ENCODE peak calls at places on chromosomes 16 and 17, in four cellular contexts. C, N, R and Y are unnamed samples.

GRCh38 chr17:37551788-37552187 is 57.4 kb downstream of the SYNRG start:
- DNase-seq in C (no peak), N (no peak), R (no peak), Y (no peak)

GRCh38 chr16:85687651-85688471 is 893 bp downstream of the GINS2 start:
- DNase-seq in R (no peak), C (no peak), N (no peak), Y (no peak)

GRCh38 chr16:10938321-10938720 is 3.9 kb downstream of the DEXI start:
- DNase-seq in R (no peak), C (no peak), N (no peak), Y (no peak)

GRCh38 chr16:57955572-57955971 is 15.4 kb downstream of the CNGB1 start:
- DNase-seq in N (no peak), C (no peak), R (no peak), Y (no peak)

GRCh38 chr17:79836952-79837887 is 2.0 kb downstream of the CBX4 start:
- DNase-seq in C (peak), N (peak), R (no peak), Y (peak)

GRCh38 chr17:78231991-78232759 is 744 bp downstream of the TMEM235 start:
- DNase-seq in N (peak), C (no peak), R (peak), Y (peak)

GRCh38 chr17:39000021-39000601 is 32.9 kb upstream of the FBXO47 start:
- DNase-seq in N (no peak), R (no peak), C (no peak), Y (no peak)

GRCh38 chr16:68860978-68861892 is 17.9 kb downstream of the TANGO6 start:
- DNase-seq in C (no peak), R (no peak), N (no peak), Y (no peak)

GRCh38 chr16:54817432-54817831 is 113.2 kb upstream of the IRX5 start:
- DNase-seq in C (no peak), N (no peak), R (peak), Y (no peak)

GRCh38 chr17:7883781-7884386 is 4.7 kb upstream of the CHD3 start:
- DNase-seq in R (no peak), N (peak), C (no peak), Y (peak)

GRCh38 chr16:79380990-79381389 is 219.5 kb downstream of the MAF start:
- DNase-seq in R (no peak), N (no peak), C (no peak), Y (no peak)

GRCh38 chr17:32541640-32542039 is 54.8 kb downstream of the CDK5R1 start:
- DNase-seq in R (no peak), N (no peak), C (no peak), Y (no peak)

GRCh38 chr16:77273815-77274214 is 74.6 kb downstream of the SYCE1L start:
- DNase-seq in N (no peak), C (no peak), R (no peak), Y (no peak)

GRCh38 chr16:86865866-86866675 is 287.7 kb downstream of the FOXL1 start:
- DNase-seq in C (no peak), R (no peak), N (no peak), Y (no peak)

GRCh38 chr17:50841949-50842354 is 6.6 kb downstream of the WFIKKN2 start:
- DNase-seq in N (peak), C (no peak), R (peak), Y (peak)

GRCh38 chr16:6864244-6864643 is 468.4 kb upstream of the RBFOX1 start:
- DNase-seq in R (no peak), C (no peak), N (no peak), Y (no peak)

GRCh38 chr17:13420294-13421277 is 181.1 kb downstream of the HS3ST3A1 start:
- DNase-seq in C (no peak), R (no peak), N (no peak), Y (no peak)

GRCh38 chr17:41589301-41589700 is 2.6 kb upstream of the KRT14 start:
- DNase-seq in C (no peak), N (no peak), R (no peak), Y (no peak)

GRCh38 chr17:57384219-57384618 is 127.9 kb downstream of the MSI2 start:
- DNase-seq in N (no peak), C (no peak), R (no peak), Y (no peak)

GRCh38 chr17:5418858-5419355 is 555 bp downstream of the NUP88 start:
- DNase-seq in N (peak), R (no peak), C (peak), Y (peak)

GRCh38 chr16:74225278-74225677 is 71.3 kb upstream of the PSMD7 start:
- DNase-seq in R (no peak), C (no peak), N (no peak), Y (no peak)

GRCh38 chr16:49466881-49467280 is 93.3 kb downstream of the C16orf78 start:
- DNase-seq in C (no peak), N (no peak), R (no peak), Y (no peak)

GRCh38 chr16:89922477-89922883 is 662 bp upstream of the TUBB3 start:
- DNase-seq in N (no peak), C (no peak), R (peak), Y (no peak)

GRCh38 chr17:47279062-47279801 is 25.6 kb downstream of the ITGB3 start:
- DNase-seq in N (peak), R (no peak), C (peak), Y (peak)

GRCh38 chr16:87216148-87216823 is 100.9 kb downstream of the C16orf95 start:
- DNase-seq in N (no peak), C (no peak), R (no peak), Y (no peak)

GRCh38 chr16:21100447-21100846 is 50.2 kb downstream of the DNAH3 start:
- DNase-seq in R (no peak), C (no peak), N (no peak), Y (no peak)

GRCh38 chr16:47943235-47943634 is 212.6 kb downstream of the ABCC12 start:
- DNase-seq in C (no peak), N (no peak), R (no peak), Y (no peak)

GRCh38 chr17:49926886-49927285 is 42.1 kb upstream of the DLX4 start:
- DNase-seq in R (no peak), C (no peak), N (no peak), Y (no peak)

GRCh38 chr17:7523033-7523432 is 25.8 kb upstream of the TNFSF12 start:
- DNase-seq in C (peak), R (no peak), N (no peak), Y (peak)

GRCh38 chr16:57003439-57004386 is 14.4 kb downstream of the NLRC5 start:
- DNase-seq in N (no peak), C (peak), R (no peak), Y (no peak)

GRCh38 chr17:78935419-78936323 is 10.5 kb upstream of the TIMP2 start:
- DNase-seq in R (no peak), N (no peak), C (no peak), Y (no peak)

GRCh38 chr17:33642002-33642401 is 348.9 kb upstream of the ASIC2 start:
- DNase-seq in R (no peak), N (peak), C (no peak), Y (no peak)
- TF ChIP-seq CTCF in R (peak), N (no peak), C (no peak), Y (no peak)

GRCh38 chr16:28090646-28091377 is 27.3 kb upstream of the GSG1L start:
- DNase-seq in N (no peak), C (no peak), R (peak), Y (no peak)
- TF ChIP-seq CTCF in N (no peak), C (no peak), R (peak), Y (no peak)

GRCh38 chr17:51857052-51857593 is 301.4 kb downstream of the CA10 start:
- DNase-seq in N (no peak), R (no peak), C (no peak), Y (no peak)

DNA sequence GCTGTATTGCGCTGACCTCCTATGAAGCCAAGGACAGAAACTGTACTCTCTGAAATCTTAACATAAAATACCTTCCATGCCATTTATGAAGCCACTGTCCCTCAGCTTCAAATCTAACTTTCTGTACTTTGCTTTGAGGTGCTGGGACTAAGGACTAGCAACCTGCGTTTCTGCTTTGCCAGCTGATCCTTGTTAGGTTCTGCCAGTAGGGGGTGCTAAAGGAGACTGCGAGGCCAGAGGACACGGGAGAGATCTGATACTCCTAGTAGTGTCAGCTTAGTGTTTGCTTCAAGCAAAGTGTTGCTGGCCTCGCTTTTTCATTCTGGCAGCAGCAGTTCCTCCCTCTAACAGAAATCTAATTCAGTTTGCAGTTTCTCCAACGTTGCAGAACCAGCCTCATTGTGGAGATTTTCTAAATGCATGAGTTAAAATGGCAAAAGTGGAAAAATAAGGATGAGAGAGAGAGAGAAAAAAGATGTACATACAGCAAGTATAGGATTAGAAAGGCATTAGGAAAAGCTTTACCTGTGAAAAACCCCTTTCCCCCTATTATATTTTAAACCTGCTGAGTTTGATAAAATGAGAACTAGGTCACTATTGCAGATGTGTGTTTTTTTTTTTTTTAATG is 297.5 kb downstream of the CA10 start:
- DNase-seq in N (peak), R (peak), C (no peak), Y (peak)
- TF ChIP-seq CTCF in N (peak), R (peak), C (no peak), Y (peak)

GRCh38 chr17:28092109-28092508 is 49.6 kb downstream of the NLK start:
- DNase-seq in R (no peak), C (no peak), N (no peak), Y (no peak)
- TF ChIP-seq CTCF in R (no peak), C (no peak), N (no peak), Y (no peak)

DNA sequence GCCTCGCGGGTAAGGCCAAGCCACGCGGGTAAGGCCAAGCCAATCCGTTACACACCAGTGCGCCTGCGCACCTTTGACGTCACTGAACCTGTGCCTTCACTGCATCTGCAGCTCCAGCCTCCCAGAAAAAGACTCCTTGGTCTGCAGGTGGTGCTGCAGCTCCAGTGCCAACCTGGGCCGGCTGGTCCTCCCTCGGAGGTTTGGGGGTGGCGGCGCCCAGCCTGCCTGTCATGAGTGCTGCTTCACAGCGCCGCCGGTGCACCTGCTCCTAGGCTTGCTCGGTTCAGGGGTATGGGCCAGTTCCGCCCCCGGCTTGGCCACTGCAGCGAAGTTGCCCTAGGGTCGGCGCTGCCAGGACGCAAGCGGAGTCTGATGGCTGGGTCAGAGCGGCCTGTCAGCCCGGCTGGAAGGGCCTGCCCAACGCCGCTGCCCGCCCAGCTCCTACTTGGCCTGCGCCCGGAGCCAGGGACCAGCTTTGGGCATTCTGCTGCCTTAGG is 146.6 kb downstream of the USP22 start:
- DNase-seq in C (peak), R (no peak), N (no peak), Y (peak)
- TF ChIP-seq CTCF in C (no peak), R (no peak), N (no peak), Y (peak)

DNA sequence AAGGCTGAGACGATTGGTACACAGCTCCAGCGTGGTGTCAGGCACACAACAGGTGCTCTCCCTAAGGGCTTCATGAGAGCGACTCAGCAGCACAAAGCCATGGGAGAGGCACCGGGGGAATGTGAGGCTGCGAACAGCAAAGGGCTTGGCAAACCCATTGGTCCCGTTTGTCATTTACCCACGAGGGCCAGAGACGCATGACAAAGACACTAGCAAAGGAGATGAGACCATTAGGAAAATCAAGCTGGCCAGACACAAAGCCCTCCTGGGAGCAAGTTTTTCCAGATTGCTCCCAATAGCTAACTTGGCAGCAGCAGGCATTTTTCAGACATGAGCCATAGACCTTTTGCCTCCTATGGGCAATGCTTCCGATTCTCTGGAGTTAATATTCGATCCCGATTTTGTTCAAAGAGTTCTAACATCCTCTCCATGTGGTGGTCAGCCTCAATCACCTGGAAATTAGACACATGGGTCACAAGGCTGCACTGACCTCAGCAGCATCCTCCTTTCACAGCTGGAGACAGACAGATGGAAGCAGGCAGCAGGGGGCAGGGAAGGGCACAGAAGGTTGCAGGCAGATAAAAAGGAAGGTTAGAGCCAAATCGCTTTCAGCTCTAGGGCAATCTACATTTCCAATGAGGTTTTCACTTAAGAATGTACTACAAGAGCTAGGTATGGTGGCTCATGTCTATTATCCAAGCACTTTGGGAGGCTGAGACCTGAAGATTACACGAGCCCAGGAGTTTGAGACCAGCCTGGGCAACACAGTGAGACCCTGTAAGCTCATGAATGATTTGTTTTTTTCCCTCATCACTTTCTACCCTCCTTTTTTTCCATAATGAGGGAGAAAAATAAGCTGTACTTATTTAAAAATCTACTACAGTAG is 38.1 kb downstream of the TK2 start:
- DNase-seq in R (no peak), C (no peak), N (no peak), Y (no peak)
- TF ChIP-seq CTCF in R (no peak), C (no peak), N (no peak), Y (no peak)

DNA sequence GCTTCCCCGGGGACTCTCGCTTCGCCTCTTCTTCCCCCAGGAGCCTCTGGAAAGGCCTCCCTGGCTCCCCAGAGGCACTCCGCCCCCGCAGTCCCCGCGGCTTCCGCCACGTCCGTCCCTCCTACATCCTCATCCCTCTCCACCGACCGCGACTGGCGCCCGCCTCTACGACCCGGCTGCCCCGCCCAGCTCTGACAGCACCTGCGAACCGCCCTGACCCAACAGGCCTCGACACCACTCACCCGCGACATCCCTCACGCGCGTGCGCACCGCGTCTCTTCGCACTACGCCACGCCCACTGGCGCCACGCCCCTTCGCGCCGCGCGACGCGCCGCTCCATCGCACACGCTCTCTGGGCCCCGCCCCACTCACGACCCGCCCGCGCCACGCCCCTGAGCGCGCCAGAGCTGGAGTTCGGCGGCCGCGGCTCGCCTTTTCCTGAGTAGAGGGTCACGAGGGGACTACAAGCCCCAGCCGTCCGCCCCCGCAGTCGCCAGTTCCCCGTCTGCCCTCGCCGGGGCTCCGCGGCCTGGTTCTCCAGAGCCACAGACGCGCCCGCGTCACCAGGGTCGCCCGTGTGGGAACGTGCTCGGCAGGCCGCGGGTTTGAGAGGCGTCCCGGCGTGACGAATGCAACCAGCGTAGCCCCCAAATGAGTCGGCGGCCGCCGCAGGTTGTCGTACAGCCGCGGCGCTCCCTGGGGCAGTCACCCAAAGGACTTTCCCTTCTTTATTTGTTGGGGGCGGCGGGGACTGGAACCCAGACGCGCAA is 56.2 kb upstream of the LRRC37A3 start:
- DNase-seq in N (peak), R (peak), C (peak), Y (peak)
- TF ChIP-seq CTCF in N (no peak), R (no peak), C (no peak), Y (no peak)

DNA sequence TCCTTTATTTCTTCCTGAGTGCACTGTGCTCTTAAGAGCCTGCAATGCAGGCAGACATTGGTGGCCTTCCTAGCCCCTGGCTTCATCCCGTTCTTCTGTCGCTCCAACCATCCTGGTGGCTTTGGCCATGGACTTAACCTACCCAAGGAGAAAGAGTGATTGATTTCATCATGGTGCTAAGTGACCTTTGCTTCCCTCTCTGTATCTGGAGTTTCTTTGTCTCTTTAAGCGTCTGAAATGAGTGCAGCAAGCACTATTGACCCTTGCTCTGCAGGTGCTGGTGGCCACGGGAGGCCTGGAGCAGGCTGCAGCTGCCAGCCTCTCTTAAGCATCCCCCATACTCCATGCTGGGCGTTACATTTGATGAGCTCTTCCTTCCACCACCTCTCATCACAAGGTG is 60.5 kb downstream of the RAP1GAP2 start:
- DNase-seq in N (no peak), R (no peak), C (no peak), Y (no peak)
- TF ChIP-seq CTCF in N (no peak), R (no peak), C (no peak), Y (no peak)